ENCODE peak calls at places on chromosomes 16 and 17, in four cellular contexts. A is naive thymus-derived CD4-positive, alpha-beta T cell; N is pancreas; F is lung. U is an unnamed sample.

GRCh38 chr16:4673387-4674046 is 19.8 kb upstream of the NUDT16L1 start:
- DNase-seq in F (no peak), A (no peak), N (no peak), U (no peak)

GRCh38 chr16:78396673-78397072 is 297.2 kb downstream of the WWOX start:
- DNase-seq in F (no peak), N (no peak), A (no peak), U (no peak)

GRCh38 chr17:81520021-81520894 is 7.7 kb upstream of the ACTG1 start:
- DNase-seq in A (no peak), F (no peak), N (peak; percentile 39), U (no peak)

GRCh38 chr16:69187387-69187890 is 475 bp downstream of the SNTB2 start:
- DNase-seq in N (peak; percentile 54), F (no peak), A (peak; percentile 37), U (peak; percentile 63)

GRCh38 chr16:6913535-6913934 is 419.1 kb upstream of the RBFOX1 start:
- DNase-seq in A (no peak), F (no peak), N (no peak), U (no peak)

GRCh38 chr16:84687715-84688114 is 12.1 kb upstream of the USP10 start:
- DNase-seq in N (no peak), A (no peak), F (no peak), U (no peak)

GRCh38 chr16:4700997-4701743 is 7.8 kb downstream of the NUDT16L1 start:
- DNase-seq in N (no peak), A (no peak), F (no peak), U (no peak)

GRCh38 chr17:48869821-48870318 is 22.7 kb upstream of the ATP5MC1 start:
- DNase-seq in A (no peak), F (no peak), N (no peak), U (no peak)

GRCh38 chr16:30605148-30605547 is 5.0 kb downstream of the ZNF689 start:
- DNase-seq in F (no peak), A (no peak), N (no peak), U (no peak)

GRCh38 chr17:10790491-10791401 is 13.2 kb downstream of the TMEM238L start:
- DNase-seq in A (no peak), N (peak; percentile 69), F (no peak), U (no peak)

GRCh38 chr17:65474658-65475057 is 86.8 kb downstream of the AXIN2 start:
- DNase-seq in F (no peak), A (no peak), N (no peak), U (no peak)

GRCh38 chr17:79024901-79025737 is 1.1 kb downstream of the C1QTNF1 start:
- DNase-seq in N (no peak), F (no peak), A (no peak), U (no peak)

GRCh38 chr16:8713635-8714097 is 39.2 kb downstream of the ABAT start:
- DNase-seq in A (no peak), F (no peak), N (no peak), U (no peak)

GRCh38 chr17:63768433-63768832 is 5.0 kb downstream of the CCDC47 start:
- DNase-seq in F (no peak), A (no peak), N (no peak), U (no peak)
- H3K27me3 ChIP-seq in F (no peaks in the 10 kb centered on the region), A (no peaks in the 10 kb centered on the region), N (no peaks in the 10 kb centered on the region), U (no peaks in the 10 kb centered on the region)

GRCh38 chr16:28001184-28001583 is 62.3 kb downstream of the GSG1L start:
- DNase-seq in N (no peak), A (no peak), F (no peak), U (no peak)

GRCh38 chr16:27999687-28000086 is 63.8 kb downstream of the GSG1L start:
- DNase-seq in A (no peak), F (no peak), N (no peak), U (no peak)

GRCh38 chr16:28000314-28000713 is 63.2 kb downstream of the GSG1L start:
- DNase-seq in A (no peak), F (no peak), N (no peak), U (no peak)

GRCh38 chr16:28003021-28003865 is 60.3 kb downstream of the GSG1L start:
- DNase-seq in A (no peak), F (no peak), N (no peak), U (no peak)

DNA sequence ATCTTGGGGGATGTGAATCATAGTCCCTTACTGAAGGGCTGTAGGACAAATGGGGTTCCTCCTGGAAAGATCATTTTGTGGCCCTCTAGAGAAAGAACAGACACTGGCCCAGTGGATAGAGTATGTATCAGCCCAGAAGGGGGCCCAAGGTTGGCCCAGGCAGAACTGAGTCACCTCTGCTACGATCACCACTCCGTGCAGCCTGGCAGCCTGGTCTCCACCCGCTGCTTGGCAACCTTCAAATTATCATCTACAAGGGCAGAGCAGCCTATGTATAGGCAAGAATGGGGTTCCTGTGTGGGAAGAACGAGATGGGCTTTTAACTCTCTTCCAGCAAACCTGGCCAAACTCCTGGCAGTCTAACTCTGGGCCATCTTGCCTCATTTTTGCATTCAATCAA is 61.9 kb downstream of the GSG1L start:
- DNase-seq in A (no peak), F (no peak), N (no peak), U (no peak)
- H3K4me3 ChIP-seq in A (no peak overlapping the region), F (no peak overlapping the region), N (no peak overlapping the region), U (no peak overlapping the region)

GRCh38 chr17:68197997-68198930 is 49.6 kb upstream of the AMZ2 start:
- DNase-seq in A (no peak), F (no peak), N (no peak), U (no peak)
- H3K27me3 ChIP-seq in A (no peaks in the 10 kb centered on the region), F (no peaks in the 10 kb centered on the region), N (peaks cover 6% of the 10 kb centered on the region), U (no peaks in the 10 kb centered on the region)

DNA sequence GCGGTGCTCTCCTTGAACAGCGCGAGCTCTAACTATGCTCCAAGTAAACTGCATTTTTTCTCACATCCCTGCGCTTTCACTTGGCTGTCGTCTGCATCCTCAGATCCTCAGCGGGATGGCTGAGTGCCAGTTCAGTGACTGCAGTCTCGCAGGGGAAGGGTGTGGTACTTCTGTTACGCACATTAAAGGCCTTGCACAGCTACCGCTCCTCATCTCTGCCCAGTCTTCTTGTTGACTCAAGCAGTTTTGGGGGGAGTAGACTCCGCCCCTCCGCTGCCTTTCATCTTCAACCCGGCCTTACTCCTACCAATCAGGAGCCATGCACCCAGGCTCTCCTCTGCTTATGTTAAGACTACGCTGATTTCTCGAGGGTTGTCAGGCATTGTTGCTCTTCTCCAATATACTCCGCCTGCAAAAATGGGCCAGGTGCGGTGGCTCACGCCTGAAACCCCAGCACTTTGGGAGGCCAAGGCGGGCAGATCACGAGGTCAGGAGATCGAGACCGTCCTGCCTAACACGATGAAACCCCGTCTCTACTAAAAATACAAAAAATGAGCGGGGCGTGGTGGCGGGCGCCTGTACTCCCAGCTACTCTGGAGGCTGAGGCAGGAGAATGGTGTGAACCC is 10.0 kb downstream of the ATP5PD start:
- DNase-seq in A (peak; percentile 98), N (peak; percentile 51), F (peak; percentile 71), U (peak; percentile 96)
- H3K4me3 ChIP-seq in A (peak overlapping the region; percentile 14), N (no peak overlapping the region), F (no peak overlapping the region), U (peak overlapping the region; percentile 37)

GRCh38 chr17:30548189-30548588 is 71.0 kb downstream of the GOSR1 start:
- DNase-seq in N (no peak), F (no peak), A (no peak), U (no peak)

GRCh38 chr17:30541802-30542201 is 64.6 kb downstream of the GOSR1 start:
- DNase-seq in N (no peak), A (no peak), F (no peak), U (no peak)

GRCh38 chr17:30547778-30548177 is 70.6 kb downstream of the GOSR1 start:
- DNase-seq in A (no peak), N (no peak), F (no peak), U (no peak)

GRCh38 chr17:30543456-30543855 is 66.2 kb downstream of the GOSR1 start:
- DNase-seq in F (no peak), A (no peak), N (no peak), U (no peak)

DNA sequence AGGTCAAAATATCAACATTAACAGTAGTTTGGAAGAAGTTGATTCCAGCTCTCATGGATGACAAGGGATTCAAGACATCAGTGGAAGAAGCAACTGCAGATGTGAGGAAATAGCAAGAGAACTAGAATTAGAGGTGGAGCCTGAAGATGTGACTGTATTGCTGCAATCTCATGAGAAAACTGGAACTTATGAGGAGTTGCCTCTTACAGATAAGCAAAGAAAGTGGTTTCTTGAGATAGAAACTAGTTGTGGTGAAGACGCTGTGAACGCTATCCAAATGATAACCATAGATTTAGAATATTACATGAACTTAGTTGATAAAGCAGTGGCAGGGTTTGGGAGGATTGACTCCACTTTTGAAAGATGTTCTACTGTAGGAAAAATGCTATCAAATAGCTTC is 67.8 kb downstream of the GOSR1 start:
- DNase-seq in F (no peak), A (no peak), N (no peak), U (no peak)
- H3K27me3 ChIP-seq in F (no peaks in the 10 kb centered on the region), A (no peaks in the 10 kb centered on the region), N (no peaks in the 10 kb centered on the region), U (no peaks in the 10 kb centered on the region)

DNA sequence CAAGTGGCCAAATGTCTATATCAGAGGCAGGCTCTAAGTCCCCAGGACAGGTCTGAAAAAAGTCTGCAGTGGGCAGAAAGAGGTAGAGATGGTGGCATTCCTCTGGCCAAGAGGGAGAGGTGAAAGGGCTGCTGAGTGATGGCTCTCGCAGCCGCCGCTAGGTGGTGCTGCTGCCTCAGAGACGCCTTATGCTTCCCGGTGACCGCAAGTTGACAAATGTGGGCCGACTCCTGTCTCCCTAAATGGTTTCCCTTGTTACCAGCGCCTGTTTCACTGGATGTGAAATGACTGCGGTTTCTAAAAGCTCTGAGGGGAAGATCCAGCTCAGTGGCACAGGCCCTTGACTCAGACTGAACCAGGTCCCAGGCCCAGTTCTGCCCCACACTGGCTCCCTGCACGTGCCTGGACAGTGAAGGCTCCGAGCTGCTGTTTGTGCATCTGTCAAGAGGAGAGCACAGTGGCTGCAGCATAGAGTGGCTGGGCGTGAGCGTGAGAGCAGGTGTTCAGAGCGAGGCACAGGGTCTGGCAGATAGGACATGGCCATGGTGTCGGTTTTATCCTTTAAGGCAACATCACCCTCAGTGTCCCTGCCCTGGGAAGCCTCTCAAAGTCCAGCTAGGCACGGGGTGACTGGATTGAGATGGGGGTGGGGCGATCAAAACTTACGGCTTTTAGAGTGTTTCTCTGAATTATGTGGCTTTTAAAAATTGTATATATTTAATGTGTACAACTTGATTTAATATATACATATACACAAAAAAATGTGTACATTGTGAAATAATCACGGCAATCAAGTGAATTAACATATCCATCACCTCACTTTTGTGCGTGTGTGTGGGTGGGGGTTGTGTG is 19.9 kb downstream of the CLEC16A start:
- DNase-seq in N (peak; percentile 84), A (peak; percentile 75), F (peak; percentile 81), U (peak; percentile 71)
- H3K4me3 ChIP-seq in N (no peak overlapping the region), A (peak overlapping the region; percentile 3), F (no peak overlapping the region), U (no peak overlapping the region)

DNA sequence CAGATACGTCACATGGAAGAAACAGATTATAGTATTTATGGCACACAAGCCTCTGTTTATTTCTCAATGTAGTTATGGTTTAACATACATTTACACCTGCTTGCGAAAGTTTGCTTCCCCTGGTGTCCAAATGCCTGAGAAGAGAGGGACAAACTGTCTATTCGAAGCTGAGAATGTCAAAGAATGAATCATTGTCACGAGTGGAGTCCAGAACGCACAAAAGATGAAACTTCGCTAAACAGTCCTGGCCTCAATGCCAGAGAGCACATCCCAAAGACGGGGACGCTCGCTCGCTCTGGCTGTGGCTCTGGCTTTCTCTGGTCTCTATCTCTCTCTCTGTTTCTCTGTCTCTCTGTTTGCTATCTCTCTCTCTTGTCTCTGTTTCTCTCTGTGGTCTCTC is 298.8 kb downstream of the FOXL1 start:
- DNase-seq in A (no peak), F (no peak), N (no peak), U (no peak)
- H3K27me3 ChIP-seq in A (no peaks in the 10 kb centered on the region), F (peaks cover 7% of the 10 kb centered on the region), N (no peaks in the 10 kb centered on the region), U (no peaks in the 10 kb centered on the region)

DNA sequence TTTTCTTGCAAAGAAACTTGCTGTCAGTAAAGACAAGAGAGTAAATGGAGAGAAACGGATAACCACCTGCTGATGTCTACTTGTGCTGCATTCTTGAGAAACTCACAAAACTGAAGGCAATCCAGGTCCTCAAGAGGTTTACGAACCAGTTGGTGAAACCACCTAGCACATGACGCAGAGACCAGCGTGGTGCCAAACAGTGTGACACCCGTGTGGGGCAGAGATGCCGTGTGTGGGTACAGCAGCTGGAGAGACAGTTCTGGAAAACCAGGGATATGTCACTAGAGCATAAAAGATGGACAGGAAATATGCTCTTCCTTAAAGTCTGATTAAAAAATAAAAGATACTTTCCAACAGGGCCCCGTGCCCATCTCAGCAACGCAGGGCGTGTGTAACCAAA is 110.0 kb downstream of the ZFHX3 start:
- DNase-seq in N (no peak), F (no peak), A (no peak), U (no peak)
- H3K4me3 ChIP-seq in N (no peak overlapping the region), F (no peak overlapping the region), A (no peak overlapping the region), U (no peak overlapping the region)